ENCODE peak calls at places on chromosomes 7 and 10, in four cellular contexts. Q is IMR-90, U is ovary, M is HCT116. P is an unnamed sample.

GRCh38 chr10:132393695-132394181 is 3.3 kb upstream of the PWWP2B start:
- DNase-seq in Q (no peak), U (peak; percentile 47), M (no peak), P (no peak)

GRCh38 chr10:131204406-131205152 is 106.9 kb downstream of the TCERG1L start:
- DNase-seq in Q (no peak), M (no peak), U (peak; percentile 13), P (no peak)

GRCh38 chr7:81721428-81721827 is 48.4 kb downstream of the HGF start:
- DNase-seq in Q (no peak), U (no peak), M (no peak), P (no peak)

GRCh38 chr7:54802841-54803240 is 43.8 kb upstream of the SEC61G start:
- DNase-seq in Q (peak; percentile 63), U (no peak), M (no peak), P (no peak)

GRCh38 chr7:138023618-138024333 is 21.9 kb upstream of the CREB3L2 start:
- DNase-seq in U (no peak), Q (no peak), M (no peak), P (no peak)

GRCh38 chr7:151837285-151838042 is 39.5 kb downstream of the PRKAG2 start:
- DNase-seq in M (no peak), Q (no peak), U (no peak), P (no peak)

GRCh38 chr7:34430456-34430855 is 227.6 kb upstream of the NPSR1 start:
- DNase-seq in M (peak; percentile 4), U (no peak), Q (peak; percentile 44), P (no peak)

GRCh38 chr10:127252818-127253217 is 56.4 kb upstream of the INSYN2A start:
- DNase-seq in M (no peak), U (no peak), Q (no peak), P (no peak)

GRCh38 chr7:132472463-132473120 is 103.7 kb downstream of the PLXNA4 start:
- DNase-seq in U (peak; percentile 56), M (no peak), Q (no peak), P (no peak)

GRCh38 chr7:112759905-112760304 is 30.3 kb downstream of the TMEM168 start:
- DNase-seq in U (no peak), M (no peak), Q (no peak), P (no peak)

GRCh38 chr7:100835903-100836811 is 8.8 kb upstream of the EPHB4 start:
- DNase-seq in M (no peak), Q (no peak), U (peak; percentile 56), P (peak; percentile 66)

GRCh38 chr10:61366365-61366764 is 86.8 kb downstream of the TMEM26 start:
- DNase-seq in M (no peak), U (no peak), Q (no peak), P (no peak)

GRCh38 chr10:3568983-3569382 is 216.0 kb downstream of the KLF6 start:
- DNase-seq in M (no peak), U (no peak), Q (no peak), P (no peak)

GRCh38 chr10:105252908-105253307 is 611.8 kb downstream of the SORCS3 start:
- DNase-seq in Q (no peak), M (no peak), U (no peak), P (no peak)

GRCh38 chr7:149598721-149599308 is 101.2 kb upstream of the ZNF746 start:
- DNase-seq in M (peak; percentile 16), U (no peak), Q (peak; percentile 38), P (no peak)

GRCh38 chr10:63593576-63593975 is 72.4 kb downstream of the REEP3 start:
- DNase-seq in Q (peak; percentile 22), M (no peak), U (no peak), P (no peak)

DNA sequence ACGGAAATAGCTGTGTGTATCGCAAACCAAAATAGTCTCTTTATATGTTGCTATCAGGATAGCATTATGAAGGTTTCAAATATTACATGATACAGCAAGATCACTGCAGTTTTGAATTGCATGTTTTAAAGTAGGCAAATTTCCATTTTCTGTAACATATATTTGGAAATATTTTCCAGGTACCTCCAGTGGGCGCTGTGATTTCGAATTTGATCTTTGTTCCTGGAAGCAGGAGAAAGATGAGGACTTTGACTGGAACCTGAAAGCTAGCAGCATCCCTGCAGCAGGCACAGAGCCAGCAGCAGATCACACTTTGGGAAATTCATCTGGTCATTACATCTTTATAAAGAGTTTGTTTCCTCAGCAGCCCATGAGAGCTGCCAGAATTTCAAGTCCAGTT is 299.0 kb downstream of the MALRD1 start:
- DNase-seq in U (no peak), Q (no peak), M (no peak), P (no peak)
- H3K27ac ChIP-seq in U (no peak overlapping the region), Q (no peak overlapping the region), M (no peak overlapping the region), P (no peak overlapping the region)

GRCh38 chr10:81820418-81820817 is 54.6 kb upstream of the NRG3 start:
- DNase-seq in U (no peak), Q (no peak), M (no peak), P (no peak)
- TF ChIP-seq CTCF in U (no peak), Q (no peak), M (no peak), P (no peak)

GRCh38 chr7:95549818-95550529 is 46.3 kb downstream of the PDK4 start:
- DNase-seq in M (peak; percentile 51), U (peak; percentile 89), Q (peak; percentile 74), P (peak; percentile 89)
- TF ChIP-seq POLR2A in M (no peak), U (peak; percentile 21), Q (no peak), P (peak; percentile 64)

GRCh38 chr7:69568266-69568665 is 30.0 kb upstream of the AUTS2 start:
- DNase-seq in Q (no peak), M (no peak), U (no peak), P (no peak)

GRCh38 chr7:69561256-69561655 is 37.0 kb upstream of the AUTS2 start:
- DNase-seq in Q (no peak), U (no peak), M (no peak), P (no peak)

GRCh38 chr7:69567790-69568189 is 30.5 kb upstream of the AUTS2 start:
- DNase-seq in Q (no peak), M (no peak), U (no peak), P (no peak)

GRCh38 chr7:69564454-69565417 is 33.5 kb upstream of the AUTS2 start:
- DNase-seq in U (no peak), M (no peak), Q (no peak), P (peak; percentile 57)
- H3K27ac ChIP-seq in U (no peak overlapping the region), M (no peak overlapping the region), Q (no peak overlapping the region), P (no peak overlapping the region)